ENCODE peak calls at places on chromosomes 6 and 20, in six cellular contexts. One of them, this sample, is unnamed.

GRCh38 chr20:52219441-52219840 is 27.9 kb upstream of the ZFP64 start:
- DNase-seq in H54: no peak
- DNase-seq in esophagus muscularis mucosa: peak
- DNase-seq in endothelial cell of umbilical vein: no peak
- DNase-seq in ovary: no peak
- DNase-seq in right lobe of liver: no peak
- DNase-seq in this sample: peak

GRCh38 chr20:59640267-59640666 is 35.9 kb downstream of the PHACTR3 start:
- DNase-seq in H54: no peak
- DNase-seq in esophagus muscularis mucosa: no peak
- DNase-seq in endothelial cell of umbilical vein: no peak
- DNase-seq in ovary: no peak
- DNase-seq in right lobe of liver: no peak
- DNase-seq in this sample: no peak

GRCh38 chr6:89360415-89360999 is 8.0 kb upstream of the UBE2J1 start:
- DNase-seq in H54: no peak
- DNase-seq in esophagus muscularis mucosa: no peak
- DNase-seq in endothelial cell of umbilical vein: no peak
- DNase-seq in ovary: no peak
- DNase-seq in right lobe of liver: no peak
- DNase-seq in this sample: peak

GRCh38 chr20:15759546-15760216 is 813.6 kb downstream of the KIF16B start:
- DNase-seq in H54: no peak
- DNase-seq in esophagus muscularis mucosa: no peak
- DNase-seq in endothelial cell of umbilical vein: peak
- DNase-seq in ovary: no peak
- DNase-seq in right lobe of liver: no peak
- DNase-seq in this sample: no peak

GRCh38 chr6:146770965-146771735 is 172.4 kb downstream of the ADGB start:
- DNase-seq in H54: no peak
- DNase-seq in esophagus muscularis mucosa: no peak
- DNase-seq in endothelial cell of umbilical vein: peak
- DNase-seq in ovary: no peak
- DNase-seq in right lobe of liver: peak
- DNase-seq in this sample: no peak

GRCh38 chr20:34096699-34097420 is 15.2 kb downstream of the EIF2S2 start:
- DNase-seq in H54: no peak
- DNase-seq in esophagus muscularis mucosa: no peak
- DNase-seq in endothelial cell of umbilical vein: no peak
- DNase-seq in ovary: no peak
- DNase-seq in right lobe of liver: no peak
- DNase-seq in this sample: peak

GRCh38 chr6:13267142-13267621 is 61.2 kb downstream of the TBC1D7 start:
- DNase-seq in H54: no peak
- DNase-seq in esophagus muscularis mucosa: no peak
- DNase-seq in endothelial cell of umbilical vein: no peak
- DNase-seq in ovary: no peak
- DNase-seq in right lobe of liver: no peak
- DNase-seq in this sample: no peak

GRCh38 chr6:87197547-87197946 is 42.2 kb downstream of the ZNF292 start:
- DNase-seq in H54: no peak
- DNase-seq in esophagus muscularis mucosa: no peak
- DNase-seq in endothelial cell of umbilical vein: no peak
- DNase-seq in ovary: no peak
- DNase-seq in right lobe of liver: no peak
- DNase-seq in this sample: no peak

GRCh38 chr6:152651986-152652385 is 14.8 kb upstream of the SYNE1 start:
- DNase-seq in H54: no peak
- DNase-seq in esophagus muscularis mucosa: no peak
- DNase-seq in endothelial cell of umbilical vein: no peak
- DNase-seq in ovary: no peak
- DNase-seq in right lobe of liver: no peak
- DNase-seq in this sample: peak

GRCh38 chr6:31559958-31560696 is 12.0 kb upstream of the LTA start:
- DNase-seq in H54: peak
- DNase-seq in esophagus muscularis mucosa: no peak
- DNase-seq in endothelial cell of umbilical vein: peak
- DNase-seq in ovary: no peak
- DNase-seq in right lobe of liver: peak
- DNase-seq in this sample: peak

GRCh38 chr6:121932071-121933009 is 467.1 kb upstream of the HSF2 start:
- DNase-seq in H54: peak
- DNase-seq in esophagus muscularis mucosa: no peak
- DNase-seq in endothelial cell of umbilical vein: peak
- DNase-seq in ovary: no peak
- DNase-seq in right lobe of liver: no peak
- DNase-seq in this sample: peak

GRCh38 chr20:64036346-64037198 is 590 bp downstream of the C20orf204 start:
- DNase-seq in H54: no peak
- DNase-seq in esophagus muscularis mucosa: no peak
- DNase-seq in endothelial cell of umbilical vein: no peak
- DNase-seq in ovary: no peak
- DNase-seq in right lobe of liver: no peak
- DNase-seq in this sample: peak

GRCh38 chr6:2103644-2104523 is 141.5 kb downstream of the GMDS start:
- DNase-seq in H54: peak
- DNase-seq in esophagus muscularis mucosa: no peak
- DNase-seq in endothelial cell of umbilical vein: peak
- DNase-seq in ovary: no peak
- DNase-seq in right lobe of liver: peak
- DNase-seq in this sample: peak

GRCh38 chr6:20630617-20631448 is 96.6 kb downstream of the CDKAL1 start:
- DNase-seq in H54: no peak
- DNase-seq in esophagus muscularis mucosa: no peak
- DNase-seq in endothelial cell of umbilical vein: no peak
- DNase-seq in ovary: no peak
- DNase-seq in right lobe of liver: no peak
- DNase-seq in this sample: no peak

GRCh38 chr6:126127662-126128061 is 141.3 kb downstream of the TRMT11 start:
- DNase-seq in H54: no peak
- DNase-seq in esophagus muscularis mucosa: no peak
- DNase-seq in endothelial cell of umbilical vein: no peak
- DNase-seq in ovary: no peak
- DNase-seq in right lobe of liver: no peak
- DNase-seq in this sample: no peak

GRCh38 chr6:43708857-43709653 is 21.5 kb upstream of the MRPS18A start:
- DNase-seq in H54: no peak
- DNase-seq in esophagus muscularis mucosa: no peak
- DNase-seq in endothelial cell of umbilical vein: peak
- DNase-seq in ovary: peak
- DNase-seq in right lobe of liver: no peak
- DNase-seq in this sample: peak

GRCh38 chr20:1894471-1894950 is 696 bp upstream of the SIRPA start:
- DNase-seq in H54: peak
- DNase-seq in esophagus muscularis mucosa: peak
- DNase-seq in endothelial cell of umbilical vein: peak
- DNase-seq in ovary: peak
- DNase-seq in right lobe of liver: peak
- DNase-seq in this sample: peak

GRCh38 chr20:10673176-10673830 is 496 bp downstream of the JAG1 start:
- DNase-seq in H54: peak
- DNase-seq in esophagus muscularis mucosa: no peak
- DNase-seq in endothelial cell of umbilical vein: peak
- DNase-seq in ovary: peak
- DNase-seq in right lobe of liver: peak
- DNase-seq in this sample: no peak

GRCh38 chr6:27263886-27264285 is 16.4 kb downstream of the PRSS16 start:
- DNase-seq in H54: no peak
- DNase-seq in esophagus muscularis mucosa: no peak
- DNase-seq in endothelial cell of umbilical vein: no peak
- DNase-seq in ovary: no peak
- DNase-seq in right lobe of liver: no peak
- DNase-seq in this sample: no peak

GRCh38 chr6:151317206-151317994 is 74.0 kb downstream of the ZBTB2 start:
- DNase-seq in H54: no peak
- DNase-seq in esophagus muscularis mucosa: no peak
- DNase-seq in endothelial cell of umbilical vein: peak
- DNase-seq in ovary: no peak
- DNase-seq in right lobe of liver: no peak
- DNase-seq in this sample: peak

GRCh38 chr6:18997375-18997826 is 610.3 kb downstream of the RNF144B start:
- DNase-seq in H54: peak
- DNase-seq in esophagus muscularis mucosa: no peak
- DNase-seq in endothelial cell of umbilical vein: peak
- DNase-seq in ovary: no peak
- DNase-seq in right lobe of liver: no peak
- DNase-seq in this sample: peak

GRCh38 chr20:31606928-31607639 is 2.0 kb downstream of the ID1 start:
- DNase-seq in H54: peak
- DNase-seq in esophagus muscularis mucosa: no peak
- DNase-seq in endothelial cell of umbilical vein: peak
- DNase-seq in ovary: no peak
- DNase-seq in right lobe of liver: peak
- DNase-seq in this sample: peak

GRCh38 chr20:8756410-8756809 is 312.5 kb upstream of the PLCB4 start:
- DNase-seq in H54: peak
- DNase-seq in esophagus muscularis mucosa: no peak
- DNase-seq in endothelial cell of umbilical vein: peak
- DNase-seq in ovary: no peak
- DNase-seq in right lobe of liver: no peak
- DNase-seq in this sample: peak

GRCh38 chr6:168274046-168274952 is 45.3 kb downstream of the DACT2 start:
- DNase-seq in H54: no peak
- DNase-seq in esophagus muscularis mucosa: no peak
- DNase-seq in endothelial cell of umbilical vein: no peak
- DNase-seq in ovary: no peak
- DNase-seq in right lobe of liver: peak
- DNase-seq in this sample: no peak

GRCh38 chr20:10079964-10080363 is 45.2 kb downstream of the ANKEF1 start:
- DNase-seq in H54: no peak
- DNase-seq in esophagus muscularis mucosa: no peak
- DNase-seq in endothelial cell of umbilical vein: no peak
- DNase-seq in ovary: no peak
- DNase-seq in right lobe of liver: no peak
- DNase-seq in this sample: peak

GRCh38 chr20:50788045-50788867 is 6.6 kb upstream of the BCAS4 start:
- DNase-seq in H54: peak
- DNase-seq in esophagus muscularis mucosa: no peak
- DNase-seq in endothelial cell of umbilical vein: no peak
- DNase-seq in ovary: peak
- DNase-seq in right lobe of liver: peak
- DNase-seq in this sample: peak

DNA sequence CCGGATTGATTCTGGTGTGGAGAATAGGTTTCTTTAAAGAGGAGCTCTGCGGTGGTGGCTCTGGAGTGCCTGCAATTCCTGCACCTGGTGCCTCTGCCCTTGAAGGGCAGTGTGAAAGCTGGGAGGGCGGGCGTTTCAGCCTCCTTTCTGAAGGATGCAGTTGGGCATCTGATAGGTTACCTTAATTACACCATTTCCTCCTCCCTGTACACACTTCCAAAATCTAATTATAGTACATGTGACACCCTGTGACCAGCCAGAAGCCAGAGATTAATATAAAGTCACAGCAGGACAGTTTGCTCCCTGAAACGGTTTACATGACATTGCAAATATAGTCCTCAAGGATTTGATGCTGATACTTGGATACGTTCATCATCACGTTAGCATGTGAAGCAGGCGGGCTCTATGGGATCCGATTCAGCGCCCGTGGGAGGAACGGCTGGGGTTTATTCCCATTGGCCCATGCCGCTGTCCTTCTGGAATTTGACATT is 548.2 kb downstream of the QKI start:
- DNase-seq in H54: no peak
- DNase-seq in esophagus muscularis mucosa: peak
- DNase-seq in endothelial cell of umbilical vein: no peak
- DNase-seq in ovary: no peak
- DNase-seq in right lobe of liver: no peak
- DNase-seq in this sample: no peak
- TF ChIP-seq POLR2A in H54: no peak
- TF ChIP-seq POLR2A in esophagus muscularis mucosa: no peak
- TF ChIP-seq POLR2A in endothelial cell of umbilical vein: no peak
- TF ChIP-seq POLR2A in ovary: no peak
- TF ChIP-seq POLR2A in right lobe of liver: no peak
- TF ChIP-seq POLR2A in this sample: no peak

GRCh38 chr20:36632147-36632486 is 13.9 kb downstream of the SLA2 start:
- DNase-seq in H54: no peak
- DNase-seq in esophagus muscularis mucosa: no peak
- DNase-seq in endothelial cell of umbilical vein: no peak
- DNase-seq in ovary: no peak
- DNase-seq in right lobe of liver: no peak
- DNase-seq in this sample: no peak

GRCh38 chr20:36631651-36632050 is 14.3 kb downstream of the SLA2 start:
- DNase-seq in H54: no peak
- DNase-seq in esophagus muscularis mucosa: no peak
- DNase-seq in endothelial cell of umbilical vein: no peak
- DNase-seq in ovary: no peak
- DNase-seq in right lobe of liver: no peak
- DNase-seq in this sample: peak

GRCh38 chr20:36634342-36634741 is 11.7 kb downstream of the SLA2 start:
- DNase-seq in H54: no peak
- DNase-seq in esophagus muscularis mucosa: no peak
- DNase-seq in endothelial cell of umbilical vein: no peak
- DNase-seq in ovary: no peak
- DNase-seq in right lobe of liver: no peak
- DNase-seq in this sample: no peak

GRCh38 chr20:36633285-36633772 is 12.7 kb downstream of the SLA2 start:
- DNase-seq in H54: no peak
- DNase-seq in esophagus muscularis mucosa: no peak
- DNase-seq in endothelial cell of umbilical vein: no peak
- DNase-seq in ovary: no peak
- DNase-seq in right lobe of liver: no peak
- DNase-seq in this sample: no peak

GRCh38 chr20:36632487-36633284 is 13.3 kb downstream of the SLA2 start:
- DNase-seq in H54: no peak
- DNase-seq in esophagus muscularis mucosa: no peak
- DNase-seq in endothelial cell of umbilical vein: no peak
- DNase-seq in ovary: no peak
- DNase-seq in right lobe of liver: no peak
- DNase-seq in this sample: no peak
- TF ChIP-seq POLR2A in H54: no peak
- TF ChIP-seq POLR2A in esophagus muscularis mucosa: no peak
- TF ChIP-seq POLR2A in endothelial cell of umbilical vein: no peak
- TF ChIP-seq POLR2A in ovary: no peak
- TF ChIP-seq POLR2A in right lobe of liver: no peak
- TF ChIP-seq POLR2A in this sample: no peak

GRCh38 chr6:143450453-143451362 is at the start of the genes ADAT2 and PEX3:
- DNase-seq in H54: peak
- DNase-seq in esophagus muscularis mucosa: peak
- DNase-seq in endothelial cell of umbilical vein: peak
- DNase-seq in ovary: peak
- DNase-seq in right lobe of liver: peak
- DNase-seq in this sample: peak
- TF ChIP-seq POLR2A in H54: peak
- TF ChIP-seq POLR2A in esophagus muscularis mucosa: no peak
- TF ChIP-seq POLR2A in endothelial cell of umbilical vein: peak
- TF ChIP-seq POLR2A in ovary: peak
- TF ChIP-seq POLR2A in right lobe of liver: peak
- TF ChIP-seq POLR2A in this sample: peak

DNA sequence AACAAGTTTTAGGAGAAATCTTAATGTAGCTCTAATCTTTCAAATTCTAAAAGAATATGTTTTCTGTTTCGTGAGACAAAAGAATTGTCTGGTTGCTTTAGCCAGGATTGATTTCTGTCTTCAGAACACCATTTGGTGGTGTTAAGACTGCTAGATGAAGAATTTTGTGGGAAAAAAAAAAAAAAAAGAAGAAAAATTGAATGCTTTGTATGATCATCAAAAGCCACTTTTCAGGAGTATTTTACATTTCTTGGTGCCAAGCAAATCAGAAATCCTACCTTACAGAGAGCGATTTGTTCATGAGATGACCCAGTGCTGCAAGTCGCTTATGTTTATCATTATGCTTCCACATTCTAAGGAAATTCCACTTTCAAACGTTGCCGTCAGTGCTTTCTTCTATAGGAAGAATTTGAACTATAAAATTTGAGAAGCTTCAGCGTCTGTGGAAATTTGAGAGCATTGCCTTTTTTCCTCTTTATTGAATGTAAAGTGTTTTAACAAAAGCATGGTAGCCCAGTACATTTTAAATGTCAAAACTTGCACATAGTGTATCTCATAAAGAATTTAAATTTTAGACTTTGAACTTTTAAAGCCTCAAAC is 228.7 kb downstream of the BCKDHB start:
- DNase-seq in H54: no peak
- DNase-seq in esophagus muscularis mucosa: no peak
- DNase-seq in endothelial cell of umbilical vein: peak
- DNase-seq in ovary: no peak
- DNase-seq in right lobe of liver: no peak
- DNase-seq in this sample: peak
- TF ChIP-seq POLR2A in H54: no peak
- TF ChIP-seq POLR2A in esophagus muscularis mucosa: no peak
- TF ChIP-seq POLR2A in endothelial cell of umbilical vein: no peak
- TF ChIP-seq POLR2A in ovary: no peak
- TF ChIP-seq POLR2A in right lobe of liver: no peak
- TF ChIP-seq POLR2A in this sample: no peak

This sample was measured in IMR-90.